ENCODE peak calls at places on chromosomes 12 and 14, in five cellular contexts. Z is IMR-90; G is effector memory CD4-positive, alpha-beta T cell; L is MM.1S; N is GM23338. E is an unnamed sample. For H3K36me3, the result is how much of the 10 kb centered on the place peaks cover.

GRCh38 chr12:29398495-29398894 is 17.5 kb upstream of the ERGIC2 start:
- DNase-seq in N (no peak), Z (no peak), G (no peak), L (no peak), E (no peak)

GRCh38 chr14:23056956-23057756 is at the start of gene CDH24:
- DNase-seq in L (peak), Z (peak), G (peak), N (peak), E (peak)

GRCh38 chr12:105876426-105876927 is 262.3 kb downstream of the NUAK1 start:
- DNase-seq in N (no peak), L (peak), Z (no peak), G (no peak), E (no peak)

GRCh38 chr12:108985750-108986149 is 35.1 kb downstream of the SVOP start:
- DNase-seq in N (no peak), Z (no peak), L (no peak), G (no peak), E (no peak)

GRCh38 chr12:93677195-93678064 is at the start of gene CRADD:
- DNase-seq in N (peak), G (peak), Z (peak), L (peak), E (peak)

GRCh38 chr14:41449057-41449456 is 157.6 kb upstream of the LRFN5 start:
- DNase-seq in L (no peak), Z (no peak), N (no peak), G (no peak), E (no peak)

GRCh38 chr12:6224550-6224949 is 24.4 kb downstream of the CD9 start:
- DNase-seq in N (no peak), L (no peak), Z (no peak), G (no peak), E (no peak)

GRCh38 chr14:55430024-55430690 is 10.3 kb downstream of the TBPL2 start:
- DNase-seq in G (peak), Z (peak), L (peak), N (peak), E (no peak)

GRCh38 chr12:115871714-115872113 is 405.8 kb downstream of the MED13L start:
- DNase-seq in N (peak), Z (peak), G (no peak), L (no peak), E (no peak)

GRCh38 chr14:97178781-97179180 is 381.6 kb downstream of the VRK1 start:
- DNase-seq in N (no peak), L (no peak), G (no peak), Z (no peak), E (no peak)

GRCh38 chr12:125216720-125217119 is 151.5 kb downstream of the AACS start:
- DNase-seq in N (no peak), L (no peak), Z (no peak), G (no peak), E (no peak)

GRCh38 chr12:10182662-10183061 is 3.8 kb downstream of the TMEM52B start:
- DNase-seq in L (no peak), G (no peak), N (no peak), Z (peak), E (no peak)

GRCh38 chr12:100265732-100266131 is 1.1 kb downstream of the DEPDC4 start:
- DNase-seq in L (no peak), G (no peak), N (no peak), Z (no peak), E (no peak)

GRCh38 chr12:131332224-131332623 is 378.5 kb downstream of the ADGRD1 start:
- DNase-seq in G (no peak), Z (no peak), N (no peak), L (no peak), E (no peak)

GRCh38 chr12:65886996-65887395 is 62.7 kb downstream of the HMGA2 start:
- DNase-seq in N (no peak), Z (peak), G (no peak), L (no peak), E (no peak)

GRCh38 chr14:101843665-101844064 is 82.2 kb downstream of the PPP2R5C start:
- DNase-seq in L (peak), G (peak), N (peak), Z (no peak), E (peak)

GRCh38 chr14:22836301-22837058 is at the start of gene MMP14:
- DNase-seq in N (peak), Z (peak), L (no peak), G (no peak), E (peak)

GRCh38 chr14:94864421-94865195 is 94.7 kb upstream of the GSC start:
- DNase-seq in G (no peak), N (peak), Z (no peak), L (no peak), E (no peak)

GRCh38 chr14:33150662-33151061 is 212.0 kb downstream of the NPAS3 start:
- DNase-seq in L (no peak), Z (no peak), N (no peak), G (no peak), E (no peak)

GRCh38 chr14:96906434-96906833 is 109.3 kb downstream of the VRK1 start:
- DNase-seq in L (no peak), Z (no peak), G (no peak), N (no peak), E (no peak)

GRCh38 chr12:115598827-115599226 is 678.7 kb downstream of the MED13L start:
- DNase-seq in N (peak), Z (no peak), G (no peak), L (no peak), E (no peak)

GRCh38 chr14:36874396-36875138 is 212.9 kb downstream of the PAX9 start:
- DNase-seq in L (no peak), G (no peak), Z (no peak), N (no peak), E (no peak)

GRCh38 chr12:82688035-82688501 is 1.4 kb downstream of the TMTC2 start:
- DNase-seq in L (peak), Z (no peak), G (no peak), N (no peak), E (no peak)

GRCh38 chr12:126362490-126362889 is 1297.3 kb downstream of the AACS start:
- DNase-seq in Z (no peak), N (no peak), L (no peak), G (no peak), E (no peak)

GRCh38 chr12:129607293-129607692 is 296.5 kb downstream of the TMEM132D start:
- DNase-seq in N (peak), Z (no peak), G (no peak), L (no peak), E (no peak)

GRCh38 chr12:20486233-20486632 is 117.9 kb downstream of the PDE3A start:
- DNase-seq in Z (peak), N (peak), L (no peak), G (no peak), E (no peak)

GRCh38 chr12:88876867-88877266 is 296.6 kb upstream of the KITLG start:
- DNase-seq in N (no peak), L (no peak), Z (peak), G (no peak), E (no peak)

GRCh38 chr12:109888179-109889020 is 8.1 kb upstream of the GLTP start:
- DNase-seq in N (no peak), Z (peak), L (no peak), G (no peak), E (peak)

GRCh38 chr12:123571343-123571813 is 13.0 kb upstream of the TMED2 start:
- DNase-seq in L (no peak), N (peak), Z (peak), G (no peak), E (no peak)

GRCh38 chr12:10968765-10969456 is 17.8 kb downstream of the TAS2R50 start:
- DNase-seq in G (no peak), N (no peak), Z (peak), L (no peak), E (no peak)

GRCh38 chr12:13085968-13086686 is 17.3 kb downstream of the GSG1 start:
- DNase-seq in L (no peak), Z (no peak), G (no peak), N (no peak), E (no peak)

GRCh38 chr12:114444422-114445279 is 38.7 kb upstream of the TBX5 start:
- DNase-seq in Z (no peak), G (no peak), L (no peak), N (peak), E (no peak)

GRCh38 chr12:56244494-56244893 is 13.7 kb downstream of the ANKRD52 start:
- DNase-seq in G (no peak), N (no peak), Z (no peak), L (no peak), E (no peak)
- H3K36me3 ChIP-seq in G (half or more), N (under half), Z (half or more), L (under half), E (half or more)

GRCh38 chr12:54125950-54126695 is 62.7 kb downstream of the SMUG1 start:
- DNase-seq in G (no peak), L (no peak), Z (no peak), N (peak), E (peak)

GRCh38 chr12:54128466-54128865 is 60.3 kb downstream of the SMUG1 start:
- DNase-seq in G (no peak), Z (no peak), N (no peak), L (no peak), E (no peak)

GRCh38 chr12:54127538-54128259 is 61.1 kb downstream of the SMUG1 start:
- DNase-seq in N (no peak), G (no peak), Z (no peak), L (no peak), E (no peak)

GRCh38 chr12:54129028-54129903 is 59.5 kb downstream of the SMUG1 start:
- DNase-seq in Z (no peak), G (no peak), N (no peak), L (no peak), E (no peak)

DNA sequence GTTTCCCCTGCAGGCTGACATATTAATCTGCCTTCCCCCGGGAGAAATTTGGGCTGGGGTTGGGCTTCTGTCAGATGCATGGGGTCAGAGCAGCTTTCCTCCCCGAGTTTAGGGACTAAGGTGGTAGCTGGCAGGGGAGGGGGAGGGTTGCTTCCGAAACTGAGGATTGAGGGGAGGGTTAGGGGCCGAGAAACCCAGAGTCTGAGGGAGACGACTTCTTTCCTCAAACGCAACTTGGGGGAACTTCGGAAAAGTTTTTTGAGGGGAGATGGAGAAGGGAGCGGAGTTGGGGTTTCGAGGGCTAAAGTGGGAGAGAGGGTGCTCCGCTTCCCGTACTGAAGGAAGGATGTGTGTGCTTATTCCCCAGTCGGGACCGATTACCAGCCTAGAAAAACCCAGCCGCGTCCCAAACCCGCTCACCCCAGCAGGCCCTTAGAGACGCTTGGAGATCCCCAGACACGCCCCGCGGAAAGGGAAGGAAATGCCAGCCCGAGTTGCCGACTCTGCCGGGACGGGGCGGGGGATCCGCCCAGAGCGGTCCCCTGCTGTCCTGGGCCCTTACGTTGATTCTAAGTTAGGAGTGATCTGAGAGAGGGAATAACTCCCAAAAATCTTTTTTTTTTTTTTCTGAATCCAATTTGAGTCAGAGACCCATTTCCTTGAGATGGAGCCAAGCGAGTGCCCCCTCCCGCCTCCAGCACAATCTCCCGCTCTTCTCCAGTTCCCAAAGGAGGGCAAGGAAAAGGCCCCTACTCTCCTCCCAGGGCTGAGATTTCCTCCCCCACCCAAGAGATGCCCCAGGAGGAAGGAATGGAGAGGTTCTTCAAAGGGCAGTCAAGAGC is 61.9 kb downstream of the SMUG1 start:
- DNase-seq in Z (no peak), N (peak), L (no peak), G (no peak), E (no peak)
- H3K27ac ChIP-seq in Z (no peak), N (no peak), L (no peak), G (no peak), E (no peak)

DNA sequence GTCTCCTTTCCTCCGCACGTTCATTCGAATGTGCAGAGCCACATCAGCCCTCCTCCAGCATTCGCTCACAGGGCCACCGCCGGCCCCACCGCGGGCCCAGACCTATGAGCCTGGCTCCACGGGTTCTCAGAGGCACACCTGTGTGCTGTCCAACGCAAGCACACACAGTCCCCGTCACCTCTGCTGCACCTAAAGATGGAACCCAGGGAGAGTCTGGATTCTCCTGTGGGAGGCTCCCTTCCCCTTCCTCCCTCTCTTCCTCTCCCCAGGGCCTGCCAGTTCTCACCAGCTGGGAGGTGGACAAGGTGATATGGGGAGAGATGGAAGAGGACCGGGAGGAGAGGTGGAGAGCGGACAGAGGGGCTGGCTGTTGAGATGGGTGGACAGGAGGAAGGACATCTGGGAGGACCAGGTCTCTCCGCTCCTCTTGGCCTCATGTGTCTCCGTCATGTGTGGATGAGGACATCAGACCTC is 4.9 kb upstream of the AQP6 start:
- DNase-seq in Z (no peak), G (no peak), L (no peak), N (peak), E (no peak)
- H3K4me3 ChIP-seq in Z (peak), G (peak), L (peak), N (peak), E (peak)

DNA sequence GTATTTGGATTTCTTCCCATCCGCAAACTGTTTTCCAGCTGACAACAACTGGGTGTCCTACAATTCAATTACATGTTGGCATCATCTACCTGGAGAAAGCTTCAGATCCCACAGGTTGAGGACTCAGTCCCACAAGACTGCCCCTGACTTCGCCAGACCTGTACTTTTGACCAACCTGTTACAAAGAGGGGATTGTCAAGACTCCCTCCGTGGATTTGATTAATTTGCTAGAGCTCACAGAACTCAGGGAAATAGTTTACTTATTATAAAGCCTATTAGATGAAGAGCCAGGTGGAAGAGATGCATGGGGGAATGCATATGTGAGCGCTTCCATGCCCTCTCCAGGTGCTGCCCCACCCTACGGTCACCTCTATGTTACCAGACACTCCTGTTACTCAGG is 14.6 kb downstream of the RESF1 start:
- DNase-seq in L (no peak), G (no peak), Z (no peak), N (no peak), E (no peak)
- H3K36me3 ChIP-seq in L (half or more), G (half or more), Z (under half), N (half or more), E (half or more)

DNA sequence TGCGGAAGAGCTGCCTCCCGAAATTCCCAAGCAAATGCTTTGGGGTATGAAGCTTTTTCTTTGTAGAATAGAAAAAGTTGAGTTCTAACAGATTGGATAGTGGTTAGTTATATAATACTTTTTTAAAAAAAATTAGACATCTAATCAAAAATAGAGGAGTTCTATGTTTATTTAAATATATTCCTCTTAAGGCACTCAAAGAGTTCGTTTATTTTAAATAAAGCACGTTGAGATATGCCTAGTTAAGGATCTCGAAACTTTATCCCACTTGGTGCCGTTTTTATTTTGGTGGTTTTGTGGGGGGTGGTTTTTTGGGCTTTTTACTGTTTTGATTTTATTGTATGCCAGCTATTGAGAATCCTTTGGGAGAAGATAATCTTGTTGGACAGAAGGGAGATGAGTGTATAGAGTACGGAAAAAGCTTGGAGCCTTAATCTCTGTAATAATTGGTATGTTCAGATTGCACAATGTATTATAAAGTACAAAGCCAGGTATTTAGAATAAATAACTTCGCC is 10.7 kb upstream of the SNAPC1 start:
- DNase-seq in L (no peak), Z (no peak), N (no peak), G (no peak), E (no peak)
- H3K27ac ChIP-seq in L (no peak), Z (peak), N (peak), G (peak), E (peak)

GRCh38 chr12:75756112-75756511 is 244.7 kb upstream of the KRR1 start:
- DNase-seq in L (no peak), Z (no peak), N (no peak), G (no peak), E (no peak)

GRCh38 chr12:75754141-75754540 is 242.7 kb upstream of the KRR1 start:
- DNase-seq in N (no peak), L (no peak), Z (no peak), G (no peak), E (no peak)

GRCh38 chr12:75754698-75755097 is 243.3 kb upstream of the KRR1 start:
- DNase-seq in N (no peak), Z (peak), G (no peak), L (no peak), E (no peak)

GRCh38 chr12:75759196-75759595 is 247.8 kb upstream of the KRR1 start:
- DNase-seq in G (no peak), L (no peak), Z (no peak), N (no peak), E (no peak)

DNA sequence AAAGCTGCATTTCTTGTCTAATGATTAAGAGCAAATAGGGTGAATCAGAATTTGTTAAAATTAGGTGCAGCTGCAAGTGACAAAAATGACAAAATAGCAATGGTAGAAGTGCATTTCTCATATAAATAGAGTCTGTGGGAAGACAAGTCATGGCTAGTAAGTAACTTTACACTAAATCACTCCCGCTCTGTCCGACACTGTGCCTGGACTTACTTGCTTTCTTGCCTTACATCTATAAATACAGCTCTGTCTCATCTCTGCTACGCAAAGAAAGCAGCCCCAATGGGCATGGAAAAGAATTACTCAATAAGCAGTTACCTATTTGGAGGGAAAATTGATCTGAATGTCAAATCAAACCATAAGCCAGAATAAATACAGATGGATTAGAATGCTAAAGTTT is 245.4 kb upstream of the KRR1 start:
- DNase-seq in G (no peak), N (no peak), Z (no peak), L (no peak), E (no peak)
- H3K4me3 ChIP-seq in G (no peak), N (no peak), Z (no peak), L (no peak), E (no peak)

DNA sequence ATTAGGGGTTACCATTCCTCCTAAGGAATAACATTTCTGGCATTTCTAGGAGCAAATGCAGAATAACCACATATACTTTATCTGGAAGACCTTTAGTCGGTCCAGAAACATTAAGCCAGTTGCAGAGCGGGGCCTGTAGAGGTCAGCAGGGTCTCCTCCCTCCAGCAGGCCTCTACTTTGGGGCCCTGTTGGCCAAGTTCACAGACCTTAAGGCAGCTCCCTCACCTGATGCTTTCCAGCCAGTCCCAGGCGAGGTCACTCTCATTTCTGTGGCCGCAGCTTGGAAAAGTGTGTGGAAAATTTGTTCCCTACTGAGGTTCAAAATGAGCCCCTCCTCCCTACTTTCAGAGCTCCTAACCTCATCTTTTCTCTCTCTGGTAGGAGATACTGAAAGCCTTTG is 74.1 kb downstream of the ESR2 start:
- DNase-seq in N (no peak), G (no peak), Z (no peak), L (no peak), E (no peak)
- H3K36me3 ChIP-seq in N (under half), G (half or more), Z (under half), L (under half), E (under half)

DNA sequence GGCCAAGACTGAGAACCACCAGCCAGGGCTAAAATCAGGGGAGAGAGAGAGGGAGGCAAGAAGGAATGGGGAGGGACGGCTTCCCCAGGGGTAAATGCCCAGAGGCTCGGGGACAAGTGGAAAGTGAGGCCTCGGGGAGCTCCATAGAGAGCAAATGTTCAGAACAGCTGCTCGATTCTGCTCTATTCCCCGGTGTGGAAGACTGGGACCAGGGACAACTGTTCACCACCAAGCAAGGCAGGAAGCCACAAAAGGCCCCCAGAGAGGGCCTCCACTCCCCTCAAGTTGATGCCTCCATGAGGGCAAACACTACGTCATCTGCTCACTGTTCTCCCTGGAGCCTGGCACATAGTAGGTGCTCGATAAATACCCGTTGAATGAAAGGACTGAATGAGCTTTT is 53.5 kb downstream of the IRF2BPL start:
- DNase-seq in G (no peak), Z (no peak), N (no peak), L (no peak), E (no peak)
- H3K27ac ChIP-seq in G (no peak), Z (no peak), N (no peak), L (no peak), E (no peak)